ENCODE peak calls at places on chromosomes 6 and 20, in four cellular contexts. M is left cardiac atrium; Y is naive thymus-derived CD4-positive, alpha-beta T cell; R is dorsolateral prefrontal cortex. U is an unnamed sample.

GRCh38 chr20:48489656-48490055 is 338.1 kb downstream of the PREX1 start:
- DNase-seq in M (no peak), Y (no peak), R (peak), U (no peak)

GRCh38 chr20:62808211-62808865 is 3.7 kb downstream of the OGFR start:
- DNase-seq in M (peak), Y (peak), R (peak), U (no peak)

GRCh38 chr6:82268301-82268846 is 20.8 kb upstream of the IBTK start:
- DNase-seq in M (no peak), Y (no peak), R (no peak), U (no peak)

GRCh38 chr20:19885981-19886665 is 128.1 kb downstream of the RIN2 start:
- DNase-seq in M (peak), Y (no peak), R (no peak), U (no peak)

GRCh38 chr20:32457476-32457986 is 99.4 kb downstream of the ASXL1 start:
- DNase-seq in M (peak), Y (no peak), R (peak), U (peak)

GRCh38 chr20:25058797-25059486 is 1.0 kb upstream of the ACSS1 start:
- DNase-seq in M (peak), Y (no peak), R (no peak), U (no peak)

GRCh38 chr20:48604426-48604825 is 223.4 kb downstream of the PREX1 start:
- DNase-seq in M (no peak), Y (no peak), R (peak), U (no peak)

GRCh38 chr20:9072741-9073310 is 3.9 kb downstream of the PLCB4 start:
- DNase-seq in M (no peak), Y (no peak), R (no peak), U (no peak)

GRCh38 chr20:7660165-7660564 is 280.1 kb downstream of the HAO1 start:
- DNase-seq in M (no peak), Y (no peak), R (no peak), U (no peak)

GRCh38 chr20:57484772-57485171 is 40.2 kb downstream of the CTCFL start:
- DNase-seq in M (no peak), Y (no peak), R (peak), U (no peak)

GRCh38 chr6:11685411-11686093 is 93.1 kb downstream of the ADTRP start:
- DNase-seq in M (no peak), Y (no peak), R (no peak), U (no peak)

U was measured in iPS DF 6.9.